ENCODE peak calls at places on chromosomes 2 and 18, in eight cellular contexts. P, W, O, Y, T, A, H and M are unnamed samples.
A peak's percentile ranks its signal among the peaks of the same experiment; 100 is the strongest.

GRCh38 chr2:64609229-64609994 is 44.3 kb downstream of the SERTAD2 start:
- DNase-seq in P (no peak), W (peak; percentile 47), O (peak; percentile 81), Y (no peak), T (peak; percentile 58), A (peak; percentile 84), H (peak; percentile 32), M (peak; percentile 24)

GRCh38 chr2:127197475-127198385 is 22.4 kb downstream of the CYP27C1 start:
- DNase-seq in P (peak; percentile 41), W (peak; percentile 56), O (peak; percentile 83), Y (peak; percentile 71), T (peak; percentile 25), A (peak; percentile 81), H (peak; percentile 85), M (no peak)

GRCh38 chr18:22167471-22168151 is 1.8 kb upstream of the GATA6 start:
- DNase-seq in P (no peak), W (no peak), O (peak; percentile 74), Y (no peak), T (no peak), A (peak; percentile 46), H (no peak), M (no peak)

GRCh38 chr2:132448771-132449170 is 32.2 kb downstream of the GPR39 start:
- DNase-seq in P (peak; percentile 26), W (no peak), O (peak; percentile 65), Y (no peak), T (no peak), A (peak; percentile 63), H (peak; percentile 66), M (no peak)

GRCh38 chr2:223460774-223461211 is 141.4 kb downstream of the SCG2 start:
- DNase-seq in P (no peak), W (no peak), O (no peak), Y (no peak), T (no peak), A (peak; percentile 80), H (peak; percentile 72), M (no peak)

GRCh38 chr2:70546885-70547284 is 6.7 kb downstream of the TGFA start:
- DNase-seq in P (no peak), W (no peak), O (no peak), Y (no peak), T (no peak), A (no peak), H (no peak), M (no peak)

GRCh38 chr18:35938562-35938961 is 33.9 kb upstream of the RMP24 start:
- DNase-seq in P (no peak), W (no peak), O (no peak), Y (no peak), T (no peak), A (peak; percentile 13), H (no peak), M (no peak)

GRCh38 chr2:168160897-168161296 is 86.5 kb downstream of the STK39 start:
- DNase-seq in P (no peak), W (no peak), O (peak; percentile 89), Y (peak; percentile 60), T (no peak), A (no peak), H (peak; percentile 48), M (no peak)

GRCh38 chr2:205748660-205749059 is 66.4 kb downstream of the NRP2 start:
- DNase-seq in P (no peak), W (no peak), O (peak; percentile 53), Y (peak; percentile 47), T (no peak), A (peak; percentile 48), H (peak; percentile 93), M (no peak)

GRCh38 chr18:77004555-77005380 is 127.8 kb downstream of the MBP start:
- DNase-seq in P (no peak), W (no peak), O (no peak), Y (no peak), T (no peak), A (no peak), H (no peak), M (no peak)

GRCh38 chr2:73210696-73211095 is 3.3 kb upstream of the SMYD5 start:
- DNase-seq in P (no peak), W (no peak), O (no peak), Y (no peak), T (no peak), A (no peak), H (no peak), M (no peak)

GRCh38 chr2:218155953-218156479 is 10.7 kb downstream of the CXCR1 start:
- DNase-seq in P (no peak), W (no peak), O (no peak), Y (no peak), T (no peak), A (no peak), H (no peak), M (no peak)

GRCh38 chr18:3029215-3029972 is 16.4 kb upstream of the LPIN2 start:
- DNase-seq in P (no peak), W (no peak), O (no peak), Y (no peak), T (no peak), A (no peak), H (no peak), M (no peak)

GRCh38 chr2:31967790-31968189 is 43.0 kb downstream of the MEMO1 start:
- DNase-seq in P (no peak), W (no peak), O (no peak), Y (no peak), T (no peak), A (no peak), H (no peak), M (no peak)

GRCh38 chr2:33268246-33268831 is 208.1 kb upstream of the RASGRP3 start:
- DNase-seq in P (no peak), W (no peak), O (no peak), Y (no peak), T (no peak), A (peak; percentile 30), H (no peak), M (no peak)

GRCh38 chr18:76955529-76956170 is 133.3 kb downstream of the ZNF236 start:
- DNase-seq in P (no peak), W (no peak), O (no peak), Y (no peak), T (no peak), A (no peak), H (no peak), M (no peak)

GRCh38 chr2:84792856-84793522 is 87.9 kb downstream of the TRABD2A start:
- DNase-seq in P (no peak), W (no peak), O (no peak), Y (no peak), T (no peak), A (no peak), H (peak; percentile 75), M (no peak)

GRCh38 chr2:128809880-128810279 is 491.2 kb upstream of the HS6ST1 start:
- DNase-seq in P (no peak), W (no peak), O (no peak), Y (no peak), T (no peak), A (no peak), H (no peak), M (no peak)

GRCh38 chr18:75337348-75337747 is 90.2 kb downstream of the SMIM21 start:
- DNase-seq in P (no peak), W (no peak), O (no peak), Y (no peak), T (no peak), A (no peak), H (no peak), M (no peak)
- H3K27ac ChIP-seq in P (no peak overlapping the region), W (no peak overlapping the region), O (no peak overlapping the region), Y (no peak overlapping the region), T (no peak overlapping the region), A (no peak overlapping the region), H (no peak overlapping the region), M (no peak overlapping the region)

GRCh38 chr18:49274188-49274714 is 186.2 kb downstream of the DYM start:
- DNase-seq in P (no peak), W (no peak), O (no peak), Y (no peak), T (no peak), A (peak; percentile 42), H (no peak), M (no peak)
- H3K27ac ChIP-seq in P (no peak overlapping the region), W (no peak overlapping the region), O (no peak overlapping the region), Y (no peak overlapping the region), T (no peak overlapping the region), A (peak overlapping the region; percentile 34), H (no peak overlapping the region), M (no peak overlapping the region)

GRCh38 chr2:240440251-240440650 is 4.8 kb downstream of the GPC1 start:
- DNase-seq in P (no peak), W (no peak), O (no peak), Y (no peak), T (no peak), A (no peak), H (no peak), M (no peak)

GRCh38 chr2:240440704-240441320 is 5.3 kb downstream of the GPC1 start:
- DNase-seq in P (no peak), W (no peak), O (no peak), Y (no peak), T (no peak), A (no peak), H (no peak), M (no peak)

GRCh38 chr2:240441326-240441992 is 6.0 kb downstream of the GPC1 start:
- DNase-seq in P (no peak), W (no peak), O (no peak), Y (no peak), T (no peak), A (no peak), H (no peak), M (no peak)

GRCh38 chr2:240442891-240443715 is 7.6 kb downstream of the GPC1 start:
- DNase-seq in P (no peak), W (no peak), O (no peak), Y (no peak), T (no peak), A (no peak), H (no peak), M (no peak)

DNA sequence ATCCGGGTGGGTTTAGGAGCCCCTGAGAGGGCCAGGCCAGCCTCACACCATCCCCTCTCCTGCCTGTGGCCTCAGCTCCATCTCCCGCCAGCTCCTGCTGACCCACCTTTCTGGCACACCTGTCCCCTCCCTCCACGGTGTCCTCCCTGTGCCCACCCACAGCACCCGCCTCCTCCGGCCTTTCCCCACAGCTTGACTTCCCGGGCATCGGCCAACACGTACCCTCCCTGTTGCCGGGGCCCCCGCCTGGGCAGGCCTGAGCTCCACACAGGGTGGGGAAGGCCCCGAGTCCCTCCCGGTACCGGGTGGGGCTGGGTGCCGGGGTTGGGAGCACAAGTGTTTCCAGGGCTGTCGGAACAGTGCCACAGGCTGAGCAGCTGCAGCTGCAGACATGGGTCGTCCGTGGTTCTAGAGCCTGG is 6.5 kb downstream of the GPC1 start:
- DNase-seq in P (no peak), W (no peak), O (no peak), Y (no peak), T (no peak), A (no peak), H (no peak), M (no peak)
- H3K27ac ChIP-seq in P (no peak overlapping the region), W (no peak overlapping the region), O (no peak overlapping the region), Y (no peak overlapping the region), T (no peak overlapping the region), A (no peak overlapping the region), H (no peak overlapping the region), M (no peak overlapping the region)

DNA sequence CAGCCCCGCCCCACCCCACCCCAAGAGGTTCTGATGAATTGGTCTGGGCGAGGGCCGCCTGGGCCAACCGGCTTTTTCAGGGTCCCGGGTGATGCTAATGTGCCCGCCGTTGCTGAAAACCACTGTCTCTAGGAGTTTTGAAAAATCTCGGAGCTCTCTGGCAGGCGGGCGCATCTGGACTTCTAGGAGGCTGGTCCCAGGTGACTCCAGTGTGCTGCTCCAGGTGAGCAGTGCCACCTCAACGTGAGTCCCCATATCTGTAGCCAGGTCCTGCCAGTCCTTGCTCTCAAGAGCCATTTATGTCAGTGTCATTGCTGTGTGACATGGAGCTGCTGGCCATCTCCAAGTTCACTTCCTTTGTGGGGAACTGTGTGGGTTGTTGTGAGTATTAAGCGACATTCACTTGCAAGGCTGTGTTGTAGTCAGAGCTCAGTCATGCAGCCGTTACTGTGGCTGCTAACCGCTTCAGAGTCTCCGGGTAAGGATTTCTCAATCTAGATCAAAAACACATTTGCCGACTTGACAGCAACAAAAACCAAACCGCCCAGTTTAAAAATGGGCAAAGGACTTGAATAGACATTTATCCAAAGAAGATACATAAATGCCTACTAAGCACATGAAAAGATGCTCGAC is at the start of gene RFX8:
- DNase-seq in P (peak; percentile 33), W (no peak), O (peak; percentile 51), Y (peak; percentile 53), T (peak; percentile 6), A (peak; percentile 97), H (peak; percentile 53), M (no peak)
- H3K27ac ChIP-seq in P (peak within 1 kb of the TSS; percentile 72), W (peak within 1 kb of the TSS; percentile 25), O (no peak within 1 kb of the TSS), Y (no peak within 1 kb of the TSS), T (no peak within 1 kb of the TSS), A (peak within 1 kb of the TSS; percentile 97), H (peak within 1 kb of the TSS; percentile 10), M (peak within 1 kb of the TSS; percentile 21)